ENCODE peak calls at places on chromosome 9, in seven cellular contexts. A, S, P, F, D, O and W are unnamed samples.

GRCh38 chr9:123614503-123615258 is 258.7 kb downstream of the CRB2 start:
- DNase-seq in D (no peak), S (peak), A (no peak), O (no peak), F (no peak), P (no peak), W (no peak)

GRCh38 chr9:128203842-128204551 is 818 bp downstream of the DNM1 start:
- DNase-seq in O (peak), D (peak), F (no peak), S (peak), P (no peak), A (no peak), W (peak)

GRCh38 chr9:27528278-27528885 is 1.2 kb downstream of the MOB3B start:
- DNase-seq in S (no peak), O (peak), D (peak), F (peak), P (peak), A (peak), W (peak)

GRCh38 chr9:86703346-86703745 is 244.0 kb downstream of the GAS1 start:
- DNase-seq in D (no peak), A (no peak), P (no peak), S (no peak), F (no peak), O (no peak), W (no peak)

GRCh38 chr9:18438951-18439350 is 35.0 kb upstream of the ADAMTSL1 start:
- DNase-seq in S (no peak), D (no peak), A (no peak), F (no peak), P (no peak), O (no peak), W (no peak)

GRCh38 chr9:131590449-131590848 is 45.1 kb downstream of the PRRT1B start:
- DNase-seq in F (no peak), D (no peak), S (no peak), P (no peak), O (no peak), A (no peak), W (no peak)

GRCh38 chr9:133321411-133321935 is 14.5 kb downstream of the SURF6 start:
- DNase-seq in F (peak), A (no peak), D (no peak), O (no peak), S (no peak), P (no peak), W (no peak)

GRCh38 chr9:134681061-134681661 is 39.6 kb downstream of the COL5A1 start:
- DNase-seq in P (no peak), A (no peak), F (no peak), O (peak), S (no peak), D (no peak), W (no peak)

GRCh38 chr9:76176176-76176575 is 218.1 kb downstream of the RFK start:
- DNase-seq in P (no peak), D (no peak), S (no peak), F (no peak), O (no peak), A (no peak), W (no peak)

GRCh38 chr9:37451628-37452027 is 13.6 kb downstream of the ZBTB5 start:
- DNase-seq in F (no peak), P (no peak), D (no peak), O (no peak), A (no peak), S (no peak), W (no peak)

GRCh38 chr9:113309204-113309813 is 6.1 kb upstream of the RNF183 start:
- DNase-seq in O (no peak), D (peak), F (no peak), S (peak), P (peak), A (peak), W (peak)